ENCODE peak calls at places on chromosomes 5 and 9, in nine cellular contexts. E, J, U, T, F, R, P, V and G are unnamed samples.

GRCh38 chr5:150079655-150080461 is 6.5 kb downstream of the CSF1R start:
- DNase-seq in V (no peak), P (no peak), J (no peak), T (no peak), E (no peak), U (no peak), R (peak), F (no peak), G (no peak)

GRCh38 chr5:77853353-77853907 is 77.3 kb upstream of the TBCA start:
- DNase-seq in J (peak), T (no peak), R (no peak), F (no peak), E (no peak), U (no peak), V (no peak), P (no peak), G (no peak)

GRCh38 chr9:16221822-16222547 is 648.5 kb downstream of the BNC2 start:
- DNase-seq in V (no peak), F (no peak), E (no peak), U (no peak), T (no peak), R (no peak), P (no peak), J (no peak), G (no peak)

GRCh38 chr5:180253036-180253824 is 38.7 kb downstream of the MAPK9 start:
- DNase-seq in E (no peak), R (peak), T (no peak), F (no peak), J (no peak), V (no peak), P (no peak), U (no peak), G (no peak)

GRCh38 chr9:136902259-136902821 is 16.0 kb downstream of the TRAF2 start:
- DNase-seq in T (peak), V (no peak), J (no peak), E (peak), P (peak), U (peak), F (no peak), R (no peak), G (no peak)

GRCh38 chr9:97076238-97076637 is 37.3 kb upstream of the CTSV start:
- DNase-seq in E (no peak), V (no peak), R (no peak), P (no peak), F (no peak), T (no peak), J (no peak), U (no peak), G (no peak)

GRCh38 chr5:132055808-132056609 is 4.4 kb upstream of the IL3 start:
- DNase-seq in E (no peak), P (peak), F (no peak), R (peak), V (no peak), J (no peak), T (no peak), U (no peak), G (no peak)

GRCh38 chr5:111113678-111114077 is 21.5 kb downstream of the WDR36 start:
- DNase-seq in T (no peak), E (no peak), P (no peak), F (no peak), R (no peak), V (no peak), J (no peak), U (no peak), G (no peak)

GRCh38 chr9:137095664-137096517 is 9.1 kb downstream of the MAN1B1 start:
- DNase-seq in U (no peak), J (no peak), F (no peak), E (no peak), V (no peak), P (no peak), R (no peak), T (no peak), G (no peak)

GRCh38 chr9:25724424-25724823 is 46.2 kb upstream of the TUSC1 start:
- DNase-seq in J (no peak), U (no peak), R (no peak), T (peak), F (no peak), P (no peak), V (no peak), E (peak), G (no peak)

GRCh38 chr5:123209163-123210013 is 120.3 kb downstream of the PRDM6 start:
- DNase-seq in T (peak), F (no peak), J (no peak), U (no peak), R (no peak), V (no peak), P (no peak), E (peak), G (no peak)

GRCh38 chr9:126775926-126776325 is 28.9 kb upstream of the ZBTB43 start:
- DNase-seq in F (no peak), R (no peak), E (no peak), U (no peak), J (no peak), P (no peak), V (no peak), T (no peak), G (no peak)

GRCh38 chr5:129909225-129909624 is 5.0 kb downstream of the CHSY3 start:
- DNase-seq in E (no peak), F (no peak), P (no peak), T (no peak), V (no peak), R (no peak), J (no peak), U (no peak), G (no peak)

GRCh38 chr9:36986548-36987408 is 47.3 kb downstream of the PAX5 start:
- DNase-seq in R (no peak), J (no peak), U (no peak), F (no peak), V (no peak), E (no peak), T (no peak), P (no peak), G (no peak)

GRCh38 chr5:128586848-128587247 is 48.8 kb upstream of the FBN2 start:
- DNase-seq in U (no peak), R (no peak), P (no peak), J (no peak), E (peak), F (no peak), V (no peak), T (no peak), G (no peak)

GRCh38 chr9:135888766-135889394 is 18.5 kb downstream of the CAMSAP1 start:
- DNase-seq in R (no peak), V (no peak), J (no peak), E (no peak), P (no peak), F (no peak), U (no peak), T (no peak), G (no peak)

GRCh38 chr5:102760815-102761214 is 5.7 kb downstream of the PAM start:
- DNase-seq in P (no peak), E (peak), T (no peak), J (no peak), F (no peak), R (no peak), U (no peak), V (no peak), G (no peak)